ENCODE peak calls at places on chromosomes 7 and 10, in ten cellular contexts. One of them, this sample, is unnamed. For H3K4me1, the result is how much of the 10 kb centered on the place peaks cover.

GRCh38 chr7:80478683-80479082 is 33.2 kb downstream of the GNAT3 start:
- DNase-seq in neuronal stem cell: no peak
- DNase-seq in OCI-LY7: no peak
- DNase-seq in spleen: no peak
- DNase-seq in Panc1: no peak
- DNase-seq in body of pancreas: no peak
- DNase-seq in right cardiac atrium: no peak
- DNase-seq in heart left ventricle: no peak
- DNase-seq in fibroblast of lung: peak
- DNase-seq in hepatocyte: no peak
- DNase-seq in this sample: no peak

GRCh38 chr10:113441871-113442270 is 111.0 kb upstream of the HABP2 start:
- DNase-seq in hepatocyte: no peak
- DNase-seq in neuronal stem cell: no peak
- DNase-seq in heart left ventricle: no peak
- DNase-seq in right cardiac atrium: no peak
- DNase-seq in body of pancreas: no peak
- DNase-seq in spleen: no peak
- DNase-seq in OCI-LY7: no peak
- DNase-seq in Panc1: no peak
- DNase-seq in fibroblast of lung: no peak
- DNase-seq in this sample: no peak

GRCh38 chr7:150721970-150722373 is 5.6 kb downstream of the GIMAP1 start:
- DNase-seq in heart left ventricle: no peak
- DNase-seq in right cardiac atrium: no peak
- DNase-seq in body of pancreas: no peak
- DNase-seq in spleen: no peak
- DNase-seq in fibroblast of lung: no peak
- DNase-seq in Panc1: no peak
- DNase-seq in OCI-LY7: no peak
- DNase-seq in hepatocyte: no peak
- DNase-seq in neuronal stem cell: no peak
- DNase-seq in this sample: no peak

GRCh38 chr7:83178066-83178465 is 15.4 kb upstream of the PCLO start:
- DNase-seq in neuronal stem cell: no peak
- DNase-seq in hepatocyte: no peak
- DNase-seq in right cardiac atrium: no peak
- DNase-seq in spleen: no peak
- DNase-seq in body of pancreas: no peak
- DNase-seq in heart left ventricle: no peak
- DNase-seq in Panc1: no peak
- DNase-seq in fibroblast of lung: no peak
- DNase-seq in OCI-LY7: no peak
- DNase-seq in this sample: peak

GRCh38 chr7:78363866-78364265 is 565.3 kb downstream of the PHTF2 start:
- DNase-seq in heart left ventricle: no peak
- DNase-seq in right cardiac atrium: no peak
- DNase-seq in spleen: no peak
- DNase-seq in neuronal stem cell: no peak
- DNase-seq in hepatocyte: no peak
- DNase-seq in fibroblast of lung: no peak
- DNase-seq in Panc1: no peak
- DNase-seq in body of pancreas: no peak
- DNase-seq in OCI-LY7: no peak
- DNase-seq in this sample: no peak

GRCh38 chr7:118158766-118159165 is 25.2 kb upstream of the LSM8 start:
- DNase-seq in neuronal stem cell: peak
- DNase-seq in spleen: no peak
- DNase-seq in Panc1: no peak
- DNase-seq in right cardiac atrium: no peak
- DNase-seq in fibroblast of lung: peak
- DNase-seq in heart left ventricle: no peak
- DNase-seq in hepatocyte: no peak
- DNase-seq in OCI-LY7: peak
- DNase-seq in body of pancreas: no peak
- DNase-seq in this sample: no peak

GRCh38 chr7:148242271-148242801 is 348.2 kb upstream of the C7orf33 start:
- DNase-seq in fibroblast of lung: peak
- DNase-seq in right cardiac atrium: no peak
- DNase-seq in neuronal stem cell: peak
- DNase-seq in spleen: no peak
- DNase-seq in body of pancreas: peak
- DNase-seq in hepatocyte: peak
- DNase-seq in Panc1: peak
- DNase-seq in heart left ventricle: no peak
- DNase-seq in OCI-LY7: peak
- DNase-seq in this sample: peak

GRCh38 chr7:29435167-29435566 is 128.5 kb upstream of the PRR15 start:
- DNase-seq in fibroblast of lung: no peak
- DNase-seq in Panc1: no peak
- DNase-seq in neuronal stem cell: no peak
- DNase-seq in hepatocyte: no peak
- DNase-seq in spleen: no peak
- DNase-seq in OCI-LY7: no peak
- DNase-seq in right cardiac atrium: no peak
- DNase-seq in heart left ventricle: no peak
- DNase-seq in body of pancreas: no peak
- DNase-seq in this sample: no peak

GRCh38 chr7:152459724-152460251 is 24.0 kb upstream of the KMT2C start:
- DNase-seq in fibroblast of lung: no peak
- DNase-seq in OCI-LY7: peak
- DNase-seq in spleen: no peak
- DNase-seq in right cardiac atrium: peak
- DNase-seq in hepatocyte: peak
- DNase-seq in neuronal stem cell: no peak
- DNase-seq in body of pancreas: peak
- DNase-seq in Panc1: no peak
- DNase-seq in heart left ventricle: peak
- DNase-seq in this sample: peak

GRCh38 chr10:132817701-132818211 is 31.8 kb upstream of the NKX6-2 start:
- DNase-seq in neuronal stem cell: no peak
- DNase-seq in spleen: peak
- DNase-seq in right cardiac atrium: peak
- DNase-seq in body of pancreas: no peak
- DNase-seq in OCI-LY7: no peak
- DNase-seq in hepatocyte: no peak
- DNase-seq in heart left ventricle: no peak
- DNase-seq in Panc1: no peak
- DNase-seq in fibroblast of lung: no peak
- DNase-seq in this sample: no peak

GRCh38 chr10:125700355-125700911 is 17.5 kb upstream of the TEX36 start:
- DNase-seq in body of pancreas: no peak
- DNase-seq in hepatocyte: no peak
- DNase-seq in spleen: no peak
- DNase-seq in Panc1: no peak
- DNase-seq in heart left ventricle: no peak
- DNase-seq in OCI-LY7: no peak
- DNase-seq in neuronal stem cell: no peak
- DNase-seq in fibroblast of lung: peak
- DNase-seq in right cardiac atrium: no peak
- DNase-seq in this sample: no peak

GRCh38 chr7:121027761-121028681 is 39.5 kb downstream of the CPED1 start:
- DNase-seq in spleen: no peak
- DNase-seq in OCI-LY7: no peak
- DNase-seq in body of pancreas: no peak
- DNase-seq in neuronal stem cell: no peak
- DNase-seq in hepatocyte: no peak
- DNase-seq in Panc1: no peak
- DNase-seq in heart left ventricle: no peak
- DNase-seq in fibroblast of lung: peak
- DNase-seq in right cardiac atrium: no peak
- DNase-seq in this sample: no peak

GRCh38 chr7:73448609-73449008 is 15.0 kb downstream of the FZD9 start:
- DNase-seq in body of pancreas: no peak
- DNase-seq in hepatocyte: no peak
- DNase-seq in Panc1: no peak
- DNase-seq in heart left ventricle: no peak
- DNase-seq in spleen: no peak
- DNase-seq in neuronal stem cell: no peak
- DNase-seq in OCI-LY7: no peak
- DNase-seq in fibroblast of lung: peak
- DNase-seq in right cardiac atrium: no peak
- DNase-seq in this sample: no peak

GRCh38 chr10:72834183-72834825 is 59.2 kb upstream of the OIT3 start:
- DNase-seq in heart left ventricle: no peak
- DNase-seq in Panc1: peak
- DNase-seq in spleen: no peak
- DNase-seq in body of pancreas: peak
- DNase-seq in OCI-LY7: peak
- DNase-seq in neuronal stem cell: peak
- DNase-seq in fibroblast of lung: peak
- DNase-seq in hepatocyte: peak
- DNase-seq in right cardiac atrium: no peak
- DNase-seq in this sample: peak

GRCh38 chr7:159143780-159144755 is 599 bp downstream of the VIPR2 start:
- DNase-seq in body of pancreas: peak
- DNase-seq in spleen: peak
- DNase-seq in heart left ventricle: peak
- DNase-seq in Panc1: no peak
- DNase-seq in right cardiac atrium: peak
- DNase-seq in hepatocyte: peak
- DNase-seq in fibroblast of lung: no peak
- DNase-seq in neuronal stem cell: peak
- DNase-seq in OCI-LY7: no peak
- DNase-seq in this sample: no peak

GRCh38 chr7:15686209-15686956 is at the start of gene MEOX2:
- DNase-seq in OCI-LY7: no peak
- DNase-seq in heart left ventricle: peak
- DNase-seq in right cardiac atrium: peak
- DNase-seq in hepatocyte: peak
- DNase-seq in spleen: no peak
- DNase-seq in body of pancreas: peak
- DNase-seq in Panc1: no peak
- DNase-seq in neuronal stem cell: peak
- DNase-seq in fibroblast of lung: peak
- DNase-seq in this sample: peak

GRCh38 chr10:132123606-132124005 is 57.9 kb downstream of the JAKMIP3 start:
- DNase-seq in body of pancreas: no peak
- DNase-seq in hepatocyte: no peak
- DNase-seq in right cardiac atrium: no peak
- DNase-seq in spleen: peak
- DNase-seq in fibroblast of lung: no peak
- DNase-seq in OCI-LY7: no peak
- DNase-seq in heart left ventricle: peak
- DNase-seq in neuronal stem cell: no peak
- DNase-seq in Panc1: no peak
- DNase-seq in this sample: no peak

GRCh38 chr7:143882611-143883078 is 19.3 kb downstream of the TCAF1 start:
- DNase-seq in spleen: peak
- DNase-seq in neuronal stem cell: peak
- DNase-seq in OCI-LY7: no peak
- DNase-seq in hepatocyte: peak
- DNase-seq in right cardiac atrium: peak
- DNase-seq in heart left ventricle: peak
- DNase-seq in fibroblast of lung: peak
- DNase-seq in Panc1: no peak
- DNase-seq in body of pancreas: peak
- DNase-seq in this sample: peak

GRCh38 chr10:47253030-47253637 is 46.9 kb upstream of the GDF10 start:
- DNase-seq in OCI-LY7: no peak
- DNase-seq in heart left ventricle: no peak
- DNase-seq in hepatocyte: no peak
- DNase-seq in body of pancreas: no peak
- DNase-seq in Panc1: no peak
- DNase-seq in neuronal stem cell: no peak
- DNase-seq in fibroblast of lung: no peak
- DNase-seq in right cardiac atrium: no peak
- DNase-seq in spleen: no peak
- DNase-seq in this sample: no peak

GRCh38 chr10:130891066-130891465 is 420.5 kb downstream of the TCERG1L start:
- DNase-seq in hepatocyte: no peak
- DNase-seq in Panc1: no peak
- DNase-seq in neuronal stem cell: no peak
- DNase-seq in heart left ventricle: no peak
- DNase-seq in right cardiac atrium: no peak
- DNase-seq in body of pancreas: no peak
- DNase-seq in OCI-LY7: no peak
- DNase-seq in spleen: no peak
- DNase-seq in fibroblast of lung: no peak
- DNase-seq in this sample: no peak
- H3K4me1 ChIP-seq in hepatocyte: under half
- H3K4me1 ChIP-seq in Panc1: under half
- H3K4me1 ChIP-seq in neuronal stem cell: under half
- H3K4me1 ChIP-seq in heart left ventricle: under half
- H3K4me1 ChIP-seq in right cardiac atrium: under half
- H3K4me1 ChIP-seq in body of pancreas: under half
- H3K4me1 ChIP-seq in OCI-LY7: under half
- H3K4me1 ChIP-seq in spleen: under half
- H3K4me1 ChIP-seq in fibroblast of lung: under half
- H3K4me1 ChIP-seq in this sample: under half

GRCh38 chr10:71247306-71247705 is 34.9 kb downstream of the UNC5B start:
- DNase-seq in neuronal stem cell: no peak
- DNase-seq in spleen: no peak
- DNase-seq in right cardiac atrium: peak
- DNase-seq in fibroblast of lung: no peak
- DNase-seq in hepatocyte: no peak
- DNase-seq in heart left ventricle: peak
- DNase-seq in OCI-LY7: no peak
- DNase-seq in Panc1: no peak
- DNase-seq in body of pancreas: no peak
- DNase-seq in this sample: no peak
- H3K4me1 ChIP-seq in neuronal stem cell: under half
- H3K4me1 ChIP-seq in spleen: half or more
- H3K4me1 ChIP-seq in right cardiac atrium: under half
- H3K4me1 ChIP-seq in fibroblast of lung: under half
- H3K4me1 ChIP-seq in hepatocyte: half or more
- H3K4me1 ChIP-seq in heart left ventricle: under half
- H3K4me1 ChIP-seq in OCI-LY7: under half
- H3K4me1 ChIP-seq in Panc1: under half
- H3K4me1 ChIP-seq in body of pancreas: under half
- H3K4me1 ChIP-seq in this sample: half or more

DNA sequence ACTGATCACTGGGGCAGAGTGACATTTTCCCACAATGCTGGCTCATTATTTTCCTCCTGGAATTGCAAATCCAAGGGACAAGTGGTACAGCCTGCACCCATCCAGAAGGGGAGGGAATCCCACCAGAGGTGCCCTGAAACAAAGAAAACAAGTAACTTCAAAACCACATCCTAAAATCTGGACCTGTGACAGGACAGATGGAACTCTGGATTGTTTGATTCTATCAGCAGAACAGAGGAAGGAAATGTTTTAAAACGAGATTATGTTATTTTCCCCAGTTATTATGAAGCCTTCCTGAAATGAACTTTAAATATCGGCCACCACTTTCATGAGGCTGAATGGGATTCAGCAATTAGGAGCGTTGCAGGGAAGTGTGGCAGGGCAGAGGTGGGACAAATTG is 62.2 kb upstream of the ECHDC3 start:
- DNase-seq in right cardiac atrium: no peak
- DNase-seq in body of pancreas: no peak
- DNase-seq in hepatocyte: no peak
- DNase-seq in Panc1: no peak
- DNase-seq in heart left ventricle: no peak
- DNase-seq in spleen: no peak
- DNase-seq in neuronal stem cell: no peak
- DNase-seq in fibroblast of lung: no peak
- DNase-seq in OCI-LY7: no peak
- DNase-seq in this sample: no peak
- H3K4me1 ChIP-seq in right cardiac atrium: under half
- H3K4me1 ChIP-seq in body of pancreas: under half
- H3K4me1 ChIP-seq in hepatocyte: under half
- H3K4me1 ChIP-seq in Panc1: under half
- H3K4me1 ChIP-seq in heart left ventricle: under half
- H3K4me1 ChIP-seq in spleen: half or more
- H3K4me1 ChIP-seq in neuronal stem cell: under half
- H3K4me1 ChIP-seq in fibroblast of lung: under half
- H3K4me1 ChIP-seq in OCI-LY7: half or more
- H3K4me1 ChIP-seq in this sample: under half

GRCh38 chr10:130957978-130958377 is 353.5 kb downstream of the TCERG1L start:
- DNase-seq in Panc1: no peak
- DNase-seq in spleen: no peak
- DNase-seq in hepatocyte: no peak
- DNase-seq in OCI-LY7: no peak
- DNase-seq in fibroblast of lung: no peak
- DNase-seq in neuronal stem cell: no peak
- DNase-seq in right cardiac atrium: no peak
- DNase-seq in heart left ventricle: no peak
- DNase-seq in body of pancreas: no peak
- DNase-seq in this sample: no peak
- H3K4me1 ChIP-seq in Panc1: under half
- H3K4me1 ChIP-seq in spleen: under half
- H3K4me1 ChIP-seq in hepatocyte: under half
- H3K4me1 ChIP-seq in OCI-LY7: under half
- H3K4me1 ChIP-seq in fibroblast of lung: under half
- H3K4me1 ChIP-seq in neuronal stem cell: under half
- H3K4me1 ChIP-seq in right cardiac atrium: under half
- H3K4me1 ChIP-seq in heart left ventricle: under half
- H3K4me1 ChIP-seq in body of pancreas: under half
- H3K4me1 ChIP-seq in this sample: under half